ENCODE peak calls at places on chromosome 4, in nine cellular contexts. I is AG09319, Q is AG10803, D is mammary epithelial cell, H is sigmoid colon, K is neural progenitor cell, B is neural crest cell, V is breast epithelium, L is mucosa of descending colon. N is an unnamed sample.

GRCh38 chr4:6953751-6954380 is 44.2 kb downstream of the TBC1D14 start:
- DNase-seq in K (peak), B (no peak), Q (peak), V (peak), H (peak), D (peak), L (peak), I (peak), N (peak)

GRCh38 chr4:114180481-114180880 is 201.0 kb upstream of the ARSJ start:
- DNase-seq in B (peak), Q (peak), L (peak), K (peak), V (no peak), D (no peak), I (peak), H (no peak), N (peak)

GRCh38 chr4:19927381-19927780 is 324.3 kb upstream of the SLIT2 start:
- DNase-seq in B (no peak), K (no peak), Q (no peak), V (no peak), L (no peak), H (no peak), I (no peak), D (no peak), N (no peak)

GRCh38 chr4:8241211-8241779 is 28.3 kb upstream of the HTRA3 start:
- DNase-seq in D (no peak), L (no peak), I (no peak), B (no peak), V (no peak), Q (no peak), H (no peak), K (no peak), N (no peak)

GRCh38 chr4:153763404-153763803 is 3.6 kb upstream of the RNF175 start:
- DNase-seq in I (no peak), L (no peak), D (no peak), V (no peak), Q (no peak), K (peak), H (no peak), B (no peak), N (no peak)

GRCh38 chr4:107050525-107051135 is 14.5 kb upstream of the DKK2 start:
- DNase-seq in K (peak), I (no peak), Q (peak), D (no peak), B (no peak), H (no peak), L (no peak), V (no peak), N (no peak)

GRCh38 chr4:104494161-104494560 is 533 bp downstream of the CXXC4 start:
- DNase-seq in B (no peak), I (no peak), V (no peak), D (no peak), K (peak), Q (no peak), L (no peak), H (no peak), N (no peak)

GRCh38 chr4:110620352-110621327 is 2.2 kb downstream of the PITX2 start:
- DNase-seq in I (no peak), Q (no peak), K (peak), B (peak), D (no peak), V (no peak), L (peak), H (no peak), N (peak)

GRCh38 chr4:158535130-158535614 is 13.5 kb downstream of the RXFP1 start:
- DNase-seq in B (no peak), Q (peak), D (peak), V (no peak), K (no peak), I (peak), H (no peak), L (no peak), N (no peak)

GRCh38 chr4:7742807-7743158 is 196.9 kb downstream of the AFAP1 start:
- DNase-seq in L (no peak), Q (no peak), V (no peak), H (no peak), B (no peak), K (no peak), I (no peak), D (no peak), N (no peak)

GRCh38 chr4:63541828-63542227 is 867.4 kb downstream of the TECRL start:
- DNase-seq in D (no peak), H (no peak), K (no peak), L (no peak), B (no peak), Q (no peak), V (no peak), I (no peak), N (no peak)

GRCh38 chr4:15003441-15003890 is 1.2 kb downstream of the CPEB2 start:
- DNase-seq in I (no peak), H (peak), V (peak), D (peak), L (peak), Q (peak), K (peak), B (peak), N (peak)

GRCh38 chr4:1194028-1194900 is 21.9 kb upstream of the SPON2 start:
- DNase-seq in B (no peak), K (no peak), H (peak), I (no peak), D (no peak), L (peak), Q (peak), V (peak), N (no peak)

GRCh38 chr4:57053508-57053907 is 56.7 kb downstream of the IGFBP7 start:
- DNase-seq in K (no peak), Q (peak), I (no peak), V (no peak), L (no peak), D (peak), H (no peak), B (no peak), N (no peak)

GRCh38 chr4:187141101-187141500 is 417.4 kb upstream of the FAT1 start:
- DNase-seq in H (no peak), I (no peak), V (no peak), L (no peak), K (no peak), Q (no peak), B (no peak), D (peak), N (no peak)

GRCh38 chr4:86319390-86319789 is 40.5 kb downstream of the MAPK10 start:
- DNase-seq in H (no peak), L (no peak), B (no peak), D (peak), V (no peak), I (no peak), K (no peak), Q (no peak), N (no peak)

GRCh38 chr4:169663894-169664293 is 43.5 kb downstream of the CLCN3 start:
- DNase-seq in H (no peak), Q (no peak), V (no peak), I (no peak), B (no peak), D (peak), L (no peak), K (peak), N (no peak)

GRCh38 chr4:8188743-8189550 is 10.1 kb upstream of the SH3TC1 start:
- DNase-seq in B (no peak), V (no peak), Q (no peak), D (peak), L (peak), H (no peak), I (no peak), K (no peak), N (no peak)

GRCh38 chr4:151641167-151641566 is 119.6 kb downstream of the GATB start:
- DNase-seq in B (no peak), Q (peak), K (no peak), D (peak), H (no peak), I (peak), V (no peak), L (no peak), N (no peak)

GRCh38 chr4:40308528-40309122 is 26.5 kb upstream of the CHRNA9 start:
- DNase-seq in L (no peak), B (no peak), Q (no peak), V (no peak), I (no peak), D (no peak), K (no peak), H (no peak), N (no peak)

GRCh38 chr4:184237612-184238011 is 19.9 kb upstream of the ENPP6 start:
- DNase-seq in D (peak), I (no peak), K (no peak), V (no peak), H (no peak), Q (no peak), L (no peak), B (no peak), N (no peak)

GRCh38 chr4:144501231-144501780 is 144.7 kb upstream of the HHIP start:
- DNase-seq in I (no peak), D (peak), B (no peak), L (no peak), Q (no peak), K (no peak), V (no peak), H (no peak), N (no peak)

DNA sequence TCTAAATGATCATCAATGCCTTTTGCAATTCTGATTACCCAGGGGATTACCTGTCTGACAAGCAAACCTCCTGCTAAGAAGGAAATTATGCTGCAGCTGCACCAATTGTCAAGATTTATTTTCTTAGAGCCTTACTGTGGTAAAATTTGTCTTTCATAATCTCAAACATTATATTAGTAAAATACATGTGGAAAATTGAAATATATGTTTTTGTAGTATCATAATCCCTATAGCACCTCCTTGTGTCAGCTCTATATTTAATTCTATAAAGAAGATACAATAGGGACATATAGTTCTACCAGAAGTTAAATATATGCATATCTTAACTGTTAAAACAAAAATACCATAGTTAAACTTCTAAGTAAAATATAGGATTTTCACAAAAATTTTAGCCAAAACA is 655.6 kb upstream of the PCDH10 start:
- DNase-seq in L (no peak), Q (no peak), I (no peak), K (no peak), D (no peak), V (no peak), H (no peak), B (no peak), N (no peak)
- TF ChIP-seq CTCF in L (no peak), Q (no peak), I (no peak), K (no peak), D (peak), V (no peak), H (no peak), B (no peak), N (no peak)

DNA sequence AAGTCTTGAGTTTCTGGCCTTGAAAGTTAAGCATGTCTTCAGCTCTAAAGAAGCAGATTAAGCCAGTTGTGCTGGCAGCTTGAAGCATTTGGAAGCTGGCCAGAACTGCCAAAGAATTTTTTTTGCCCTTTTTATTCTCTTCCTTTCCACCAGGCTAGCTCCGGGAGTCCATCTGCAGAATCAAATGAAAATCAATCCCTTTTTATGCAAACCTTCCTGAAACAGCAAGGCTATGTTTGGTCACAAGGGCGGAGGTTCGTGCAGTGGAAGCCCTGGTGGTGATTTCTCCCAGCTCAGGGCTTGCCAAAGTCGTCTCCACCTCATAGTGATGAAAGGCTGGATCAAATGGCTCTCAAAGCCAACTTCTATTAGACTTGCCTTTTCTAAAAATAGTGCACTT is 21.6 kb upstream of the C4orf54 start:
- DNase-seq in D (no peak), I (no peak), H (no peak), L (no peak), B (no peak), V (no peak), K (no peak), Q (no peak), N (no peak)
- TF ChIP-seq CTCF in D (no peak), I (no peak), H (no peak), L (no peak), B (no peak), V (no peak), K (no peak), Q (no peak), N (no peak)

GRCh38 chr4:41575665-41576064 is 37.7 kb downstream of the LIMCH1 start:
- DNase-seq in H (no peak), Q (no peak), K (no peak), I (no peak), L (no peak), V (no peak), B (no peak), D (no peak), N (no peak)
- TF ChIP-seq CTCF in H (no peak), Q (no peak), K (no peak), I (no peak), L (no peak), V (no peak), B (no peak), D (no peak), N (no peak)

GRCh38 chr4:177442623-177443155 is 452 bp upstream of the AGA start:
- DNase-seq in I (no peak), K (no peak), H (no peak), V (no peak), L (peak), Q (no peak), D (peak), B (no peak), N (no peak)

GRCh38 chr4:177441803-177442622 is at the start of gene AGA:
- DNase-seq in D (peak), L (peak), K (peak), I (peak), Q (peak), H (peak), B (peak), V (peak), N (peak)

GRCh38 chr4:177436456-177436855 is 5.8 kb downstream of the AGA start:
- DNase-seq in B (no peak), H (no peak), V (no peak), I (no peak), K (no peak), Q (no peak), L (no peak), D (no peak), N (no peak)

GRCh38 chr4:177444911-177445736 is 2.9 kb upstream of the AGA start:
- DNase-seq in D (no peak), B (no peak), V (no peak), Q (no peak), L (peak), H (no peak), K (no peak), I (no peak), N (no peak)

DNA sequence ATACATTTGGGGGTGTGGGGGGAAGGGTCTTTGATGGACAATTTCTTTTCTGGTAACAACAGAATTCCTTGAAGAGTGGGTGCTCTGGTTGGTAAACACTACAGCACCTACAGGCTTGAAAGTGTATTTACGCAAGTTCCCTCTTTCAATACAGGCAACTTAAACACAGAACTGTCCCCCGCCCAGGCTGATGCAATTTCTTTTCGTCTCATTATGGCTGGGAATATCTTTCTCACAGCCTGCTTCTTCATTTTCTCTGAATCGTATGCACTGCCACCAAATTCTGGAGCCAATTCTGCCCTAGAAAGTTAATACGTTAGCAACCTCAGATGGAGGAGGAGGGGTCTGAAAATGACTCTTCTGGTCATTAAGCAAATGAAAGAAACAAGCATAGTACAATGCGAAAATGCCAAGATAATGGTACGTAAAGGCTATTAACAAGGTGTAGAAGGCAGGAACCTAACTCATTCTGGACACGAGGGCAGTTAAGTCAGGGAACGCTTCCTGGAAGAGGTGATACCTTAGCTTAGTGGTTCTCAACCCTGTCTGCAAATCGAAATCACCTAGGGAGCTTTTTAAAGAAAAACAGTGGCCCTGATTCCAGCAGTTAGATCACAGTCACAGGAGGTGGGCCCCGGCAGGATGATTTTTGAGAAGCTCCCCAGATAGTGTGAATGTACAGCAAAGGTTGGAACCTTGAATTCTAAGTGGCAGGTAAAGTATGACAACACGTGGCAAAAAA is 1.0 kb downstream of the AGA start:
- DNase-seq in B (no peak), I (no peak), V (no peak), L (peak), H (no peak), D (peak), Q (peak), K (peak), N (no peak)
- TF ChIP-seq CTCF in B (peak), I (no peak), V (no peak), L (no peak), H (no peak), D (peak), Q (peak), K (peak), N (no peak)

DNA sequence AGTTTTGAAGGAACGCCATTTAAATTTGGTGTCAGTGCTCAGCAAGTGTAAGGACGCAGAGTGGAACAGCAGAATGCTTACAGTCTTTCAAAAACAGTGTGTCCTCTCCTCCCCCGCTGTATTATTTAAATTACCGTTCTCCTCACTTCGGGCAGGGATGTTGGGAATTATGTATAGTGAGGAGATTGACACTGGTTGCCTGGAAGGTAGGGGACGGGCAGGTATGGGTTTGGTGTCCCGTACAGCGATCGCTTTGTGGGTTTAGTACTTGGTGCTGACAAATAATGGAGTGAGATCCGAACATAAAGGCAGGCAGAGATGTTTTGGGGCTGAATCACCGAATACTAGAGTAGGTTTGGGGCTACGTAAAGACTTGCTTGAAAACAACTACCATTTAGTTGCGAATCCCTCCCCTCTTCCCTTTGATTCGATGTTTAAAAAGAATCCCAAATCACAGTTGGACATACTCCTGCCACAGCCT is 2.1 kb upstream of the NKX3-2 start:
- DNase-seq in K (no peak), B (no peak), V (no peak), I (no peak), H (no peak), Q (no peak), L (no peak), D (no peak), N (no peak)
- TF ChIP-seq CTCF in K (no peak), B (no peak), V (no peak), I (no peak), H (no peak), Q (no peak), L (no peak), D (no peak), N (no peak)

N was measured in nephron progenitor cell.